ENCODE peak calls at places on chromosome 11, in four cellular contexts. S is stimulated activated CD4-positive, alpha-beta T cell treated with anti-CD3 and anti-CD28 coated beads, Interleukin-4, amount 100 ng/mL, for 1 hour; E is upper lobe of right lung; F is substantia nigra. M is an unnamed sample.

GRCh38 chr11:77090373-77091111 is 12.1 kb upstream of the OMP start:
- DNase-seq in S (no peak), F (no peak), E (peak), M (no peak)

GRCh38 chr11:93540337-93540736 is 2.9 kb downstream of the SMCO4 start:
- DNase-seq in F (no peak), E (no peak), S (no peak), M (no peak)

GRCh38 chr11:63622318-63622717 is 8.1 kb upstream of the PLAAT3 start:
- DNase-seq in S (no peak), F (no peak), E (no peak), M (no peak)

GRCh38 chr11:61082161-61082870 is 20.0 kb upstream of the CD5 start:
- DNase-seq in S (no peak), F (no peak), E (no peak), M (no peak)

GRCh38 chr11:7969756-7970646 is 4.8 kb upstream of the NLRP10 start:
- DNase-seq in E (no peak), S (no peak), F (no peak), M (no peak)

GRCh38 chr11:69394234-69394891 is 87.1 kb upstream of the LINC01488 start:
- DNase-seq in E (peak), S (no peak), F (no peak), M (no peak)

GRCh38 chr11:88414981-88415391 is 77.5 kb upstream of the CTSC start:
- DNase-seq in S (no peak), F (no peak), E (no peak), M (peak)

GRCh38 chr11:9568854-9569587 is 4.4 kb upstream of the WEE1 start:
- DNase-seq in S (no peak), F (no peak), E (no peak), M (no peak)

GRCh38 chr11:35040221-35040942 is 98.6 kb upstream of the CD44 start:
- DNase-seq in E (no peak), S (peak), F (no peak), M (peak)

GRCh38 chr11:64339754-64340408 is at the start of gene CCDC88B:
- DNase-seq in E (peak), F (no peak), S (peak), M (peak)

M was measured in HL-60.